ENCODE peak calls at places on chromosome 1, in eight cellular contexts. L is sciatic nerve; A is foreskin keratinocyte; F is activated CD4-positive, alpha-beta T cell treated with anti-CD3 and anti-CD28 coated beads for 36 hours; C is stimulated activated naive CD8-positive, alpha-beta T cell treated with anti-CD3 and anti-CD28 coated beads, Interleukin-15, Interleukin-2, amounts not matched to agents 100 U/mL and 50 U/mL, for 24 hours; T is left colon; Z is DND-41; S is CD4-positive, alpha-beta T cell. E is an unnamed sample.

GRCh38 chr1:230744382-230744781 is 2.8 kb upstream of the CAPN9 start:
- ATAC-seq in C (no peak), F (no peak), A (no peak), Z (no peak), T (no peak), L (no peak), S (no peak), E (no peak)

GRCh38 chr1:4585216-4585615 is 69.2 kb upstream of the AJAP1 start:
- ATAC-seq in L (no peak), C (no peak), Z (no peak), F (peak; percentile 70), S (no peak), T (no peak), A (peak; percentile 67), E (no peak)

GRCh38 chr1:77655431-77655974 is 27.0 kb downstream of the ZZZ3 start:
- ATAC-seq in S (no peak), C (no peak), T (peak; percentile 48), L (no peak), F (peak; percentile 82), Z (no peak), A (no peak), E (no peak)

GRCh38 chr1:9653783-9654517 is 2.4 kb downstream of the PIK3CD start:
- ATAC-seq in T (no peak), A (no peak), F (peak; percentile 20), Z (no peak), L (peak; percentile 40), S (peak; percentile 8), C (peak; percentile 2), E (no peak)

GRCh38 chr1:247614625-247615024 is 9.2 kb downstream of the OR2G3 start:
- ATAC-seq in Z (no peak), T (no peak), S (no peak), F (no peak), C (peak; percentile 40), A (no peak), L (no peak), E (no peak)

GRCh38 chr1:100485855-100486258 is 52.1 kb upstream of the GPR88 start:
- ATAC-seq in S (no peak), A (peak; percentile 29), L (no peak), F (peak; percentile 36), C (no peak), T (no peak), Z (no peak), E (no peak)

GRCh38 chr1:172203135-172203823 is 217.2 kb upstream of the C1orf105 start:
- ATAC-seq in L (no peak), S (no peak), C (no peak), A (no peak), Z (no peak), F (no peak), T (no peak), E (no peak)

GRCh38 chr1:38061883-38062328 is 15.3 kb upstream of the POU3F1 start:
- ATAC-seq in S (no peak), Z (no peak), T (no peak), F (peak; percentile 81), C (peak; percentile 64), A (no peak), L (no peak), E (peak; percentile 39)

GRCh38 chr1:109484519-109484975 is 842 bp downstream of the ATXN7L2 start:
- ATAC-seq in A (no peak), L (peak; percentile 0), C (no peak), T (no peak), S (no peak), Z (no peak), F (no peak), E (no peak)

E was measured in esophagus mucosa.